ENCODE peak calls at places on chromosomes 13 and 19, in seven cellular contexts. T is Peyer's patch, V is ovary, Y is sigmoid colon, L is GM12878, P is H54, H is stomach. X is an unnamed sample.

GRCh38 chr13:102710261-102710679 is 15.4 kb upstream of the METTL21C start:
- DNase-seq in T (no peak), V (no peak), Y (no peak), L (no peak), P (no peak), H (no peak), X (peak)

GRCh38 chr19:5339950-5340636 is 519 bp downstream of the PTPRS start:
- DNase-seq in T (no peak), V (peak), Y (no peak), L (no peak), P (no peak), H (no peak), X (no peak)

GRCh38 chr19:10295305-10295846 is 5.6 kb downstream of the ICAM5 start:
- DNase-seq in T (peak), V (no peak), Y (no peak), L (no peak), P (no peak), H (peak), X (no peak)

GRCh38 chr13:44317752-44318550 is 55.7 kb upstream of the SERP2 start:
- DNase-seq in T (no peak), V (no peak), Y (no peak), L (no peak), P (no peak), H (no peak), X (no peak)

GRCh38 chr19:4099054-4099764 is 24.7 kb downstream of the MAP2K2 start:
- DNase-seq in T (no peak), V (no peak), Y (no peak), L (no peak), P (no peak), H (no peak), X (no peak)

GRCh38 chr19:43798546-43799409 is 3.5 kb downstream of the LYPD5 start:
- DNase-seq in T (no peak), V (peak), Y (no peak), L (no peak), P (no peak), H (peak), X (no peak)

GRCh38 chr19:30669329-30670010 is 297.3 kb downstream of the ZNF536 start:
- DNase-seq in T (peak), V (peak), Y (peak), L (no peak), P (peak), H (peak), X (peak)

GRCh38 chr13:78147905-78148304 is 229.3 kb upstream of the EDNRB start:
- DNase-seq in T (no peak), V (no peak), Y (no peak), L (no peak), P (no peak), H (no peak), X (no peak)

GRCh38 chr13:99876651-99877050 is 94.9 kb downstream of the ZIC5 start:
- DNase-seq in T (no peak), V (no peak), Y (no peak), L (no peak), P (no peak), H (no peak), X (no peak)

GRCh38 chr19:48329167-48329891 is 4.0 kb downstream of the EMP3 start:
- DNase-seq in T (peak), V (no peak), Y (no peak), L (peak), P (peak), H (no peak), X (no peak)

GRCh38 chr13:101520672-101521071 is 68.2 kb downstream of the ITGBL1 start:
- DNase-seq in T (no peak), V (no peak), Y (no peak), L (no peak), P (peak), H (no peak), X (no peak)

GRCh38 chr13:94454906-94455305 is 24.6 kb downstream of the DCT start:
- DNase-seq in T (no peak), V (no peak), Y (no peak), L (no peak), P (no peak), H (no peak), X (no peak)

GRCh38 chr13:33678906-33679657 is 138.9 kb upstream of the RFC3 start:
- DNase-seq in T (peak), V (peak), Y (peak), L (peak), P (peak), H (peak), X (peak)

DNA sequence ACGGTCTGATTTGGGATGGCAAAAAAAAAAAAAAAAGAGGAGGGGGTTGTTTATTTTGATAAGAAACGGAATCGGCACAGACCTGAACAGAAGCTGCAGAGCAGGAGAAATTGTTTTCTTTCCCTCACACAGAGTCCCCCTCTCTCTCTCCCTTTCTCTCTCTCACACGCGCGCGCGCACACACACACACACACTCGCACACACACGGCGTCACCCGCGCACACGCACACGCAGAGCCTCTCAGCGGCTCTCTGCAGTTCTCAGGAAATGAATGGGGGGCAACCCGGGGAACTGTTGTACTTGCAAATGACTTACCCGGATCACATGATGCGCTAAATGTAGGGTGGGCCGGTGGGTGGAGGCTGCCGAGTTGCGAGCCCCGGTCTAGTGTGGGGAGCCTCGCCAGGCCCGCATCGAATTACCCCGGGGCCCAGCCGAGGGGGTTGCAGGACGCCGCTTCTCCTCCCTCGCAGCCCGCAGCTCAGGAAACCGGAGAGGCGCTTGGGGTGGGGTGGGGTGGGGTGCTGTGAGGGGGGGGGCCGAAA is 475 bp downstream of the KLF12 start:
- DNase-seq in T (peak), V (peak), Y (peak), L (peak), P (peak), H (peak), X (peak)
- TF ChIP-seq POLR2A in T (peak), V (peak), Y (peak), L (no peak), P (peak), H (no peak), X (peak)

GRCh38 chr19:53545271-53546065 is 7.5 kb downstream of the ZNF331 start:
- DNase-seq in T (no peak), V (no peak), Y (no peak), L (no peak), P (peak), H (no peak), X (no peak)
- TF ChIP-seq POLR2A in T (no peak), V (no peak), Y (no peak), L (no peak), P (peak), H (no peak), X (no peak)

GRCh38 chr19:19517235-19517619 is 1.2 kb downstream of the NDUFA13 start:
- DNase-seq in T (no peak), V (peak), Y (no peak), L (no peak), P (no peak), H (no peak), X (no peak)

GRCh38 chr19:19514215-19514633 is 1.1 kb downstream of the TSSK6 start:
- DNase-seq in T (no peak), V (peak), Y (peak), L (no peak), P (no peak), H (no peak), X (no peak)

GRCh38 chr19:19513671-19514070 is 1.7 kb downstream of the TSSK6 start:
- DNase-seq in T (no peak), V (peak), Y (no peak), L (no peak), P (no peak), H (no peak), X (no peak)

GRCh38 chr19:19514881-19515763 is at the start of gene TSSK6:
- DNase-seq in T (no peak), V (peak), Y (no peak), L (no peak), P (no peak), H (no peak), X (no peak)

GRCh38 chr19:19515764-19516519 is at the start of gene NDUFA13:
- DNase-seq in T (peak), V (peak), Y (peak), L (peak), P (peak), H (peak), X (peak)
- TF ChIP-seq POLR2A in T (peak), V (peak), Y (peak), L (peak), P (peak), H (no peak), X (peak)

GRCh38 chr19:45096700-45097099 is 3.7 kb downstream of the PPP1R37 start:
- DNase-seq in T (no peak), V (no peak), Y (no peak), L (no peak), P (no peak), H (no peak), X (no peak)

GRCh38 chr19:45098521-45099464 is 5.8 kb downstream of the PPP1R37 start:
- DNase-seq in T (no peak), V (no peak), Y (no peak), L (no peak), P (no peak), H (peak), X (no peak)

GRCh38 chr19:45099465-45100201 is 6.7 kb downstream of the PPP1R37 start:
- DNase-seq in T (no peak), V (no peak), Y (no peak), L (no peak), P (no peak), H (peak), X (no peak)

GRCh38 chr19:45097450-45097775 is 4.4 kb downstream of the PPP1R37 start:
- DNase-seq in T (no peak), V (no peak), Y (no peak), L (no peak), P (no peak), H (no peak), X (no peak)

GRCh38 chr19:45097776-45098520 is 5.0 kb downstream of the PPP1R37 start:
- DNase-seq in T (no peak), V (peak), Y (peak), L (no peak), P (peak), H (peak), X (peak)
- TF ChIP-seq POLR2A in T (no peak), V (no peak), Y (no peak), L (no peak), P (no peak), H (no peak), X (no peak)

GRCh38 chr19:13076787-13077186 is 25.9 kb downstream of the LYL1 start:
- DNase-seq in T (no peak), V (no peak), Y (no peak), L (no peak), P (no peak), H (no peak), X (no peak)

GRCh38 chr19:13074378-13074777 is 28.3 kb downstream of the LYL1 start:
- DNase-seq in T (no peak), V (no peak), Y (no peak), L (no peak), P (no peak), H (no peak), X (peak)

GRCh38 chr19:13077233-13077632 is 25.4 kb downstream of the LYL1 start:
- DNase-seq in T (no peak), V (peak), Y (no peak), L (no peak), P (no peak), H (no peak), X (no peak)

GRCh38 chr19:13078897-13079541 is 23.6 kb downstream of the LYL1 start:
- DNase-seq in T (no peak), V (peak), Y (peak), L (no peak), P (no peak), H (peak), X (peak)

GRCh38 chr19:13076320-13076719 is 26.3 kb downstream of the LYL1 start:
- DNase-seq in T (no peak), V (no peak), Y (no peak), L (no peak), P (no peak), H (no peak), X (peak)
- TF ChIP-seq POLR2A in T (no peak), V (no peak), Y (no peak), L (no peak), P (no peak), H (no peak), X (no peak)